ENCODE peak calls at places on chromosome 15, in eight cellular contexts. J is stomach; H is Panc1; R is fibroblast of lung; S is CD8-positive, alpha-beta T cell; L is neural progenitor cell; U is cardiac muscle cell; E is body of pancreas. Y is an unnamed sample.

GRCh38 chr15:98292442-98293240 is 332.1 kb downstream of the ARRDC4 start:
- DNase-seq in J (peak; percentile 38), H (no peak), R (peak; percentile 12), S (no peak), L (peak; percentile 84), U (peak; percentile 12), E (peak; percentile 58), Y (peak; percentile 23)

GRCh38 chr15:32677238-32677750 is 35.8 kb downstream of the SCG5 start:
- DNase-seq in J (no peak), H (no peak), R (no peak), S (no peak), L (peak; percentile 46), U (no peak), E (no peak), Y (no peak)

GRCh38 chr15:60905587-60905986 is 323.5 kb downstream of the RORA start:
- DNase-seq in J (no peak), H (no peak), R (no peak), S (peak; percentile 29), L (peak; percentile 45), U (no peak), E (peak; percentile 52), Y (peak; percentile 20)

GRCh38 chr15:101504866-101505609 is 15.5 kb upstream of the PCSK6 start:
- DNase-seq in J (no peak), H (no peak), R (no peak), S (no peak), L (no peak), U (no peak), E (no peak), Y (no peak)

GRCh38 chr15:58924326-58924725 is 9.2 kb downstream of the SLTM start:
- DNase-seq in J (no peak), H (no peak), R (peak; percentile 84), S (no peak), L (no peak), U (peak; percentile 67), E (no peak), Y (no peak)

GRCh38 chr15:60004846-60005351 is 788 bp downstream of the FOXB1 start:
- DNase-seq in J (no peak), H (no peak), R (peak; percentile 27), S (no peak), L (peak; percentile 75), U (peak; percentile 23), E (no peak), Y (no peak)

GRCh38 chr15:66580643-66581042 is 14.8 kb upstream of the LCTL start:
- DNase-seq in J (no peak), H (no peak), R (no peak), S (no peak), L (no peak), U (peak; percentile 60), E (no peak), Y (peak; percentile 8)

GRCh38 chr15:77075528-77075927 is 4.6 kb upstream of the TSPAN3 start:
- DNase-seq in J (peak; percentile 50), H (no peak), R (no peak), S (no peak), L (no peak), U (no peak), E (peak; percentile 23), Y (no peak)

GRCh38 chr15:51004103-51004536 is 90.6 kb downstream of the TNFAIP8L3 start:
- DNase-seq in J (no peak), H (no peak), R (peak; percentile 14), S (no peak), L (no peak), U (peak; percentile 57), E (no peak), Y (no peak)

GRCh38 chr15:78420766-78421165 is 17.2 kb upstream of the IREB2 start:
- DNase-seq in J (no peak), H (no peak), R (no peak), S (no peak), L (no peak), U (no peak), E (no peak), Y (no peak)

GRCh38 chr15:63038926-63039673 is 3.4 kb upstream of the TPM1 start:
- DNase-seq in J (no peak), H (no peak), R (no peak), S (no peak), L (no peak), U (peak; percentile 80), E (no peak), Y (no peak)

GRCh38 chr15:67524235-67524634 is 3.3 kb downstream of the C15orf61 start:
- DNase-seq in J (no peak), H (no peak), R (no peak), S (no peak), L (no peak), U (no peak), E (no peak), Y (no peak)

DNA sequence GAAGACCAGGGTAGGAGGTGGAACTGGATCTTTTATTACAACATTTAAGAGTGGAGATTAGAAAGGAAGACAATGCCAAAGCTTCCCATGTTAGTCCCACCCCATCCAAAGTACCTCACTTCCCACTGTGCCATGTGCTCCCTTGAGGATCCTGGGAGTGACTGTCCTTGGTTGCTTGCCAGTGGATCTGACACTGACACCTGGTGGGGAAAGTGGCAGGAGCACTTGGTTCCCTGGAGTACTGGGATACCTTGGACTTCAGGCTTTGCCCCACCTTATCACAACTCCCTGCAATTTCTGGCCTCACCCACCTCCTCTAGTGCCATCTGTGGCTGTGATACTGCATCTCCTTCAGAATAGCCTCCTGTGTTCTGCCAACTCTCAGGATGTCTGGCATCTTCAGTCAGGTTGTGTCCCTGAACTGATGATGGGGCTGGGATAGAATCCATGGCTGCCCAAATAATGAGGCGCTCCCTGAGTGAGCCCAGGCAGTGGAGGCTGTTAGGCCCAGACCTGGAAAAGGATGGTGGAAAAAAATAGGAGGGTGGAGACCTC is 1.3 kb downstream of the ELL3 start:
- DNase-seq in J (peak; percentile 67), H (peak; percentile 54), R (peak; percentile 30), S (no peak), L (peak; percentile 40), U (no peak), E (peak; percentile 81), Y (peak; percentile 69)
- H3K4me3 ChIP-seq in J (peak overlapping the region; percentile 51), H (peak overlapping the region; percentile 74), R (no peak overlapping the region), S (no peak overlapping the region), L (peak overlapping the region; percentile 53), U (no peak overlapping the region), E (no peak overlapping the region), Y (no peak overlapping the region)

DNA sequence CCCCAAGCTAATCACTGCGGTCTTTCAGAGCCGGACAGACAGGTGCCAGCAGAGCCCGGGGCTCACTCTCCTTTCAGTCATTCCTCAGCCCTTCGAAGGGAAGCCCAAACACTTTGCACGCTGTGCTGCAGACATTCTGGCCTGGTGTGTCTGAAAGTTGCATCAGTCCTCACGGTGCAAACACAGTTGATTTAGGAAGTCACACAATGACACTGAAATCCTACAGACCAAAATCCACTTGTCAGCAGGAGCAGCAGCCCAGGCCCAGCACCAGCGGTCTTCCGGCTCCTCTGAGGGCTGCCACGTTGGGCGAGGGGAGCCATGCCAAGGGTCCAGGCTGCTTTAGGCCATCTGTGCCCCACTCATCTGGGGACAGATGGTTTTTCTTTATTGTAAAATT is 61.6 kb downstream of the RGMA start:
- DNase-seq in J (no peak), H (no peak), R (peak; percentile 47), S (peak; percentile 8), L (no peak), U (peak; percentile 28), E (no peak), Y (no peak)
- H3K4me1 ChIP-seq in J (peaks cover 55% of the 10 kb centered on the region), H (peaks cover 44% of the 10 kb centered on the region), R (peaks cover 15% of the 10 kb centered on the region), S (peaks cover 30% of the 10 kb centered on the region), L (peaks cover 8% of the 10 kb centered on the region), U (peaks cover 23% of the 10 kb centered on the region), E (peaks cover 34% of the 10 kb centered on the region), Y (peaks cover 41% of the 10 kb centered on the region)

GRCh38 chr15:23645379-23646164 is 2.1 kb downstream of the MAGEL2 start:
- DNase-seq in J (no peak), H (no peak), R (no peak), S (no peak), L (peak; percentile 64), U (no peak), E (peak; percentile 30), Y (no peak)
- TF ChIP-seq CTCF in J (no peak), H (peak; percentile 35), R (no peak), S (no peak), L (peak; percentile 45), U (no peak), E (no peak), Y (no peak)

GRCh38 chr15:40807888-40808194 is 568 bp upstream of the DNAJC17 start:
- DNase-seq in J (no peak), H (no peak), R (no peak), S (no peak), L (no peak), U (no peak), E (no peak), Y (no peak)

GRCh38 chr15:40806672-40807027 is 239 bp upstream of the ZFYVE19 start:
- DNase-seq in J (no peak), H (no peak), R (no peak), S (no peak), L (no peak), U (no peak), E (no peak), Y (no peak)

GRCh38 chr15:40807028-40807887 is at the start of the genes DNAJC17 and ZFYVE19:
- DNase-seq in J (peak; percentile 96), H (peak; percentile 90), R (peak; percentile 97), S (peak; percentile 94), L (peak; percentile 99), U (peak; percentile 99), E (peak; percentile 98), Y (peak; percentile 97)

GRCh38 chr15:40803076-40803475 is 3.8 kb upstream of the ZFYVE19 start:
- DNase-seq in J (no peak), H (no peak), R (no peak), S (no peak), L (no peak), U (no peak), E (no peak), Y (no peak)

GRCh38 chr15:40803688-40804087 is 3.2 kb upstream of the ZFYVE19 start:
- DNase-seq in J (no peak), H (no peak), R (no peak), S (no peak), L (no peak), U (no peak), E (peak; percentile 45), Y (no peak)
- H3K4me3 ChIP-seq in J (no peak overlapping the region), H (no peak overlapping the region), R (no peak overlapping the region), S (no peak overlapping the region), L (no peak overlapping the region), U (no peak overlapping the region), E (no peak overlapping the region), Y (no peak overlapping the region)

GRCh38 chr15:74199293-74199645 is 3.3 kb downstream of the STRA6 start:
- DNase-seq in J (no peak), H (no peak), R (no peak), S (no peak), L (no peak), U (no peak), E (no peak), Y (peak; percentile 52)
- H3K4me1 ChIP-seq in J (no peaks in the 10 kb centered on the region), H (peaks cover 38% of the 10 kb centered on the region), R (peaks cover 17% of the 10 kb centered on the region), S (no peaks in the 10 kb centered on the region), L (peaks cover 39% of the 10 kb centered on the region), U (peaks cover 43% of the 10 kb centered on the region), E (peaks cover 10% of the 10 kb centered on the region), Y (peaks cover 5% of the 10 kb centered on the region)

Y was measured in thyroid gland.